ENCODE peak calls at places on chromosomes 16 and 17, in four cellular contexts. U is OCI-LY7, R is GM23338, S is GM23248. Z is an unnamed sample.

GRCh38 chr16:47463771-47464624 is 2.9 kb downstream of the PHKB start:
- DNase-seq in U (peak; percentile 13), R (no peak), S (no peak), Z (no peak)

GRCh38 chr16:87235810-87236515 is 81.2 kb downstream of the C16orf95 start:
- DNase-seq in R (peak; percentile 45), U (peak; percentile 22), S (no peak), Z (no peak)

GRCh38 chr17:5665164-5665563 is 80.9 kb upstream of the NLRP1 start:
- DNase-seq in U (no peak), R (no peak), S (peak; percentile 8), Z (no peak)

GRCh38 chr17:54007855-54008254 is 185.1 kb downstream of the KIF2B start:
- DNase-seq in U (no peak), R (peak; percentile 7), S (no peak), Z (no peak)

GRCh38 chr17:35799942-35800341 is 4.5 kb upstream of the MMP28 start:
- DNase-seq in R (no peak), U (no peak), S (peak; percentile 77), Z (peak; percentile 68)

GRCh38 chr17:34579017-34579946 is at the start of gene TMEM132E:
- DNase-seq in U (no peak), S (peak; percentile 51), R (peak; percentile 82), Z (no peak)

GRCh38 chr16:62213763-62214162 is 177.5 kb upstream of the CDH8 start:
- DNase-seq in S (no peak), U (peak; percentile 6), R (peak; percentile 77), Z (no peak)

GRCh38 chr17:66655861-66656260 is 179.1 kb upstream of the CACNG5 start:
- DNase-seq in S (peak; percentile 95), R (no peak), U (no peak), Z (peak; percentile 23)

GRCh38 chr17:40540448-40540847 is 24.8 kb downstream of the CCR7 start:
- DNase-seq in S (no peak), R (no peak), U (no peak), Z (no peak)

GRCh38 chr16:85326113-85326793 is 214.0 kb upstream of the CIBAR2 start:
- DNase-seq in U (no peak), S (peak; percentile 43), R (no peak), Z (no peak)

GRCh38 chr17:70622382-70623260 is 453.3 kb downstream of the KCNJ2 start:
- DNase-seq in U (peak; percentile 49), R (peak; percentile 82), S (peak; percentile 38), Z (peak; percentile 80)

GRCh38 chr16:9406039-9406438 is 314.6 kb downstream of the HAPSTR1 start:
- DNase-seq in U (no peak), S (no peak), R (no peak), Z (no peak)

GRCh38 chr16:9404811-9405210 is 313.4 kb downstream of the HAPSTR1 start:
- DNase-seq in U (no peak), R (no peak), S (no peak), Z (no peak)

GRCh38 chr16:9409753-9410493 is 318.5 kb downstream of the HAPSTR1 start:
- DNase-seq in U (no peak), S (no peak), R (no peak), Z (no peak)

GRCh38 chr16:9407206-9407758 is 315.8 kb downstream of the HAPSTR1 start:
- DNase-seq in U (no peak), R (no peak), S (no peak), Z (no peak)

DNA sequence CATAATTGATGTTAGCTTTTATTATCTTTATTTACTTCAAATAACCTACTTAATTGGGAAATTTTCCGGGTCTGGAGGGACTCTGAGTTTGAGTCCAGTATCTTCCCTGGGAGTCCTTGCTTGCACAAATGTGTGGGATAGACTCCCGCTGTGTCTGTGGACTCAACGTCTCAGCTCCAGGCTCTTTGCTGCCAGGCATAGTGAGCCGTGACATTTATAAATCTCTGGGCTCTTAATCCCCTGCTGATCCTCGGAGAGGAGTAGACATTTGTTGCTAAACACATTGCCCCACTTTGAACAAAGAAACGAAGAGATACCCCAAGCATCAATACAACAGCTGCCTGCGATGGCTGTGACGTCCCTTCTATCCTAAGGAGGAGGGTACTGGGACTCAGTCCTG is 316.9 kb downstream of the HAPSTR1 start:
- DNase-seq in U (no peak), R (no peak), S (no peak), Z (no peak)
- H3K27ac ChIP-seq in U (no peak overlapping the region), R (no peak overlapping the region), S (no peak overlapping the region), Z (no peak overlapping the region)

GRCh38 chr17:44200478-44201155 is 933 bp upstream of the ATXN7L3 start:
- DNase-seq in S (peak; percentile 31), U (peak; percentile 76), R (peak; percentile 43), Z (no peak)

GRCh38 chr17:44197107-44197506 is 2.6 kb downstream of the ATXN7L3 start:
- DNase-seq in U (no peak), R (no peak), S (no peak), Z (no peak)

GRCh38 chr17:44199553-44200477 is at the start of gene ATXN7L3:
- DNase-seq in U (peak; percentile 99), S (peak; percentile 100), R (peak; percentile 99), Z (peak; percentile 99)

GRCh38 chr17:44198721-44199552 is 747 bp downstream of the ATXN7L3 start:
- DNase-seq in R (peak; percentile 82), S (peak; percentile 76), U (peak; percentile 77), Z (peak; percentile 55)

GRCh38 chr17:44197980-44198720 is 1.5 kb downstream of the ATXN7L3 start:
- DNase-seq in S (peak; percentile 84), R (peak; percentile 46), U (peak; percentile 65), Z (peak; percentile 64)
- TF ChIP-seq EZH2phosphoT487 in S (no peak), R (no peak), U (no peak), Z (no peak)

DNA sequence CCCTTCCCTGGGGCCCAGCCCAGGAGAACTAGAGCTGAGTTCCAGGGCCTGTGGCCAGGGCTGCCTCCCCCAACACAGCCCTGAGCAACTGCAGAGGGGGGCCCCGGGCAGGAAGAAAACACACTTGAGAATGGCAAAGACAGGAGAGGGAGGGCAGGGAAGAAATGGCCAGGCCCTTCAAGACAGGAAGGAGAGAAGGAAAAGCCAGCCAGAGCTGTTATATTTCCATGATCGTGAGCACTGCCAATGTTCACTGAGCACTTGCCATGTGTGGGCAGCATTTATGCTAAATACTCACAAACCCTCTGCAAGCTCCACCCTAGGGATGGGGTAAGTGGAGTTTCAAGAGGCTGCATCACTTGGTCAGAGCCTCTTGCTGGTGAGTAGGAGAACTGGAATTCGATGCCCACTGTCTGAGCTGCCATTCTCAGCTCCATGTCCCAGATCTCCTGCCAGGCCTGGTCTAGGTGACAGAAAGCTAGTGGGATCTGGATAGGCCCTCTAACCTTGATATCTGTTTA is 224.3 kb downstream of the ZNF423 start:
- DNase-seq in U (no peak), R (no peak), S (peak; percentile 90), Z (no peak)
- H3K27ac ChIP-seq in U (no peak overlapping the region), R (no peak overlapping the region), S (peak overlapping the region; percentile 28), Z (no peak overlapping the region)

GRCh38 chr16:2465653-2466415 is 5.3 kb upstream of the NTN3 start:
- DNase-seq in S (peak; percentile 34), R (peak; percentile 75), U (peak; percentile 46), Z (peak; percentile 4)
- TF ChIP-seq EZH2phosphoT487 in S (no peak), R (no peak), U (no peak), Z (no peak)